ENCODE peak calls at places on chromosome 19, in eight cellular contexts. H is renal cortical epithelial cell; Y is HS-5; R is D721Med; Q is activated T-cell treated with anti-CD3 and anti-CD28 coated beads, Interleukin-2, amount 50 U/mL, for 48 hours; A is small intestine; X is amniotic stem cell; M is stimulated activated CD4-positive, alpha-beta T cell treated with anti-CD3 and anti-CD28 coated beads, TNF-alpha, amount 100 ng/mL, for 4 hours. K is an unnamed sample.

GRCh38 chr19:38183227-38183914 is 40.7 kb downstream of the DPF1 start:
- DNase-seq in H (no peak), Y (no peak), R (no peak), Q (no peak), A (no peak), X (no peak), M (no peak), K (no peak)

GRCh38 chr19:2507109-2507508 is 31.2 kb downstream of the GADD45B start:
- DNase-seq in H (peak; percentile 79), Y (no peak), R (no peak), Q (peak; percentile 31), A (peak; percentile 59), X (no peak), M (no peak), K (no peak)

GRCh38 chr19:1813197-1813836 is 1.2 kb upstream of the ATP8B3 start:
- DNase-seq in H (no peak), Y (no peak), R (no peak), Q (no peak), A (no peak), X (no peak), M (no peak), K (no peak)

GRCh38 chr19:39385629-39386411 is 5.1 kb downstream of the PAF1 start:
- DNase-seq in H (no peak), Y (no peak), R (no peak), Q (no peak), A (no peak), X (no peak), M (no peak), K (no peak)

GRCh38 chr19:42683917-42684513 is 56.3 kb downstream of the PSG3 start:
- DNase-seq in H (peak; percentile 9), Y (peak; percentile 13), R (no peak), Q (peak; percentile 28), A (peak; percentile 6), X (peak; percentile 24), M (no peak), K (no peak)

GRCh38 chr19:16676101-16676798 is 15.3 kb downstream of the TMEM38A start:
- DNase-seq in H (no peak), Y (no peak), R (no peak), Q (no peak), A (no peak), X (no peak), M (no peak), K (no peak)

GRCh38 chr19:50406156-50406820 is 12.4 kb upstream of the SPIB start:
- DNase-seq in H (no peak), Y (no peak), R (no peak), Q (no peak), A (no peak), X (no peak), M (no peak), K (no peak)

GRCh38 chr19:8210660-8211101 is 1.5 kb downstream of the CERS4 start:
- DNase-seq in H (no peak), Y (no peak), R (no peak), Q (no peak), A (no peak), X (no peak), M (no peak), K (no peak)

GRCh38 chr19:6062274-6062673 is 48.0 kb downstream of the RFX2 start:
- DNase-seq in H (no peak), Y (no peak), R (no peak), Q (peak; percentile 58), A (peak; percentile 29), X (no peak), M (no peak), K (no peak)

GRCh38 chr19:32767951-32768679 is 48.5 kb downstream of the TDRD12 start:
- DNase-seq in H (peak; percentile 2), Y (no peak), R (no peak), Q (no peak), A (no peak), X (no peak), M (no peak), K (no peak)

GRCh38 chr19:2097330-2098327 is 914 bp downstream of the IZUMO4 start:
- DNase-seq in H (no peak), Y (no peak), R (no peak), Q (peak; percentile 62), A (no peak), X (no peak), M (peak; percentile 50), K (no peak)

GRCh38 chr19:43651758-43652545 is 12.3 kb upstream of the CADM4 start:
- DNase-seq in H (peak; percentile 65), Y (no peak), R (peak; percentile 42), Q (peak; percentile 68), A (peak; percentile 85), X (no peak), M (no peak), K (peak; percentile 1)

GRCh38 chr19:57949296-57949695 is 1.8 kb upstream of the ZNF256 start:
- DNase-seq in H (no peak), Y (no peak), R (no peak), Q (no peak), A (no peak), X (no peak), M (no peak), K (no peak)

GRCh38 chr19:58570770-58571574 is 2.2 kb downstream of the MZF1 start:
- DNase-seq in H (no peak), Y (no peak), R (no peak), Q (peak; percentile 15), A (no peak), X (no peak), M (no peak), K (no peak)

GRCh38 chr19:49114630-49115363 is 627 bp downstream of the LIN7B start:
- DNase-seq in H (no peak), Y (no peak), R (no peak), Q (peak; percentile 74), A (peak; percentile 66), X (no peak), M (peak; percentile 33), K (no peak)

GRCh38 chr19:52516191-52516590 is 11.3 kb upstream of the ZNF808 start:
- DNase-seq in H (no peak), Y (no peak), R (no peak), Q (no peak), A (no peak), X (no peak), M (no peak), K (no peak)

GRCh38 chr19:6813659-6814058 is 41.2 kb downstream of the VAV1 start:
- DNase-seq in H (no peak), Y (no peak), R (no peak), Q (no peak), A (no peak), X (no peak), M (no peak), K (no peak)

GRCh38 chr19:1252818-1253513 is 4.6 kb downstream of the MIDN start:
- DNase-seq in H (peak; percentile 93), Y (no peak), R (no peak), Q (peak; percentile 81), A (peak; percentile 89), X (peak; percentile 94), M (no peak), K (peak; percentile 87)

GRCh38 chr19:48844472-48844871 is 8.2 kb upstream of the HSD17B14 start:
- DNase-seq in H (peak; percentile 47), Y (peak; percentile 36), R (no peak), Q (peak; percentile 23), A (no peak), X (no peak), M (no peak), K (peak; percentile 15)

GRCh38 chr19:8087876-8088275 is 35.3 kb downstream of the CCL25 start:
- DNase-seq in H (no peak), Y (no peak), R (no peak), Q (no peak), A (no peak), X (no peak), M (no peak), K (no peak)

GRCh38 chr19:47475460-47475859 is 3.8 kb upstream of the SLC8A2 start:
- DNase-seq in H (no peak), Y (no peak), R (no peak), Q (no peak), A (no peak), X (no peak), M (no peak), K (no peak)

GRCh38 chr19:48674921-48675824 is 2.4 kb upstream of the NTN5 start:
- DNase-seq in H (peak; percentile 58), Y (peak; percentile 36), R (peak; percentile 95), Q (peak; percentile 83), A (peak; percentile 87), X (peak; percentile 70), M (peak; percentile 43), K (peak; percentile 12)

GRCh38 chr19:495440-496332 is 600 bp upstream of the MADCAM1 start:
- DNase-seq in H (no peak), Y (no peak), R (no peak), Q (peak; percentile 77), A (no peak), X (no peak), M (no peak), K (no peak)

GRCh38 chr19:30447276-30447870 is 75.2 kb downstream of the ZNF536 start:
- DNase-seq in H (peak; percentile 59), Y (no peak), R (no peak), Q (no peak), A (no peak), X (no peak), M (no peak), K (no peak)

GRCh38 chr19:30070198-30070969 is 128.3 kb downstream of the URI1 start:
- DNase-seq in H (no peak), Y (no peak), R (no peak), Q (no peak), A (no peak), X (no peak), M (no peak), K (no peak)

GRCh38 chr19:45297674-45298073 is 25.0 kb downstream of the CKM start:
- DNase-seq in H (no peak), Y (no peak), R (no peak), Q (no peak), A (no peak), X (no peak), M (no peak), K (no peak)

GRCh38 chr19:2081873-2082810 is 14.0 kb downstream of the MOB3A start:
- DNase-seq in H (no peak), Y (no peak), R (no peak), Q (peak; percentile 69), A (no peak), X (no peak), M (no peak), K (no peak)

GRCh38 chr19:1122972-1123363 is 19.2 kb downstream of the GPX4 start:
- DNase-seq in H (peak; percentile 22), Y (no peak), R (no peak), Q (peak; percentile 87), A (peak; percentile 62), X (no peak), M (no peak), K (no peak)

GRCh38 chr19:12723383-12723642 is 419 bp downstream of the TNPO2 start:
- DNase-seq in H (peak; percentile 7), Y (no peak), R (no peak), Q (peak; percentile 56), A (no peak), X (no peak), M (no peak), K (no peak)

GRCh38 chr19:42197375-42197817 is 20.1 kb downstream of the DEDD2 start:
- DNase-seq in H (peak; percentile 17), Y (no peak), R (no peak), Q (no peak), A (peak; percentile 73), X (no peak), M (no peak), K (no peak)

GRCh38 chr19:10395436-10395835 is 7.9 kb downstream of the CDC37 start:
- DNase-seq in H (no peak), Y (no peak), R (no peak), Q (no peak), A (no peak), X (no peak), M (no peak), K (no peak)

GRCh38 chr19:10712041-10712440 is 5.8 kb upstream of the DNM2 start:
- DNase-seq in H (no peak), Y (no peak), R (no peak), Q (no peak), A (peak; percentile 81), X (no peak), M (no peak), K (no peak)

GRCh38 chr19:19606021-19606420 is 12.5 kb downstream of the PBX4 start:
- DNase-seq in H (peak; percentile 83), Y (no peak), R (no peak), Q (no peak), A (peak; percentile 96), X (no peak), M (no peak), K (no peak)

GRCh38 chr19:38417544-38418506 is 8.2 kb downstream of the RASGRP4 start:
- DNase-seq in H (no peak), Y (no peak), R (no peak), Q (peak; percentile 78), A (peak; percentile 53), X (no peak), M (no peak), K (no peak)

K was measured in BJ.